ENCODE peak calls at places on chromosome 6, in six cellular contexts. G is mesenchymal stem cell; V is SK-N-SH; W is cardiac muscle cell; U is CD4-positive, alpha-beta T cell; C is A549. P is an unnamed sample.

GRCh38 chr6:33742837-33743236 is 3.9 kb downstream of the IP6K3 start:
- DNase-seq in V (no peak), W (no peak), U (no peak), C (no peak), G (no peak), P (no peak)

GRCh38 chr6:126380072-126380583 is 40.2 kb downstream of the CENPW start:
- DNase-seq in V (no peak), U (no peak), W (no peak), C (no peak), G (no peak), P (no peak)

GRCh38 chr6:37175332-37176267 is 5.6 kb downstream of the PIM1 start:
- DNase-seq in C (no peak), G (no peak), U (no peak), W (peak), V (no peak), P (no peak)

GRCh38 chr6:1335367-1336037 is 23.6 kb downstream of the FOXQ1 start:
- DNase-seq in G (peak), C (peak), U (no peak), V (no peak), W (peak), P (peak)

GRCh38 chr6:53192590-53193232 is 44.1 kb upstream of the GCM1 start:
- DNase-seq in G (no peak), V (no peak), C (no peak), U (no peak), W (peak), P (no peak)

GRCh38 chr6:30615958-30616810 is 859 bp downstream of the PPP1R10 start:
- DNase-seq in W (peak), G (peak), C (peak), V (no peak), U (peak), P (no peak)

GRCh38 chr6:12288844-12289654 is 1.1 kb upstream of the EDN1 start:
- DNase-seq in G (peak), V (peak), C (peak), U (peak), W (peak), P (no peak)

GRCh38 chr6:16947461-16948159 is 154.2 kb upstream of the STMND1 start:
- DNase-seq in G (peak), V (no peak), C (peak), U (no peak), W (peak), P (peak)

GRCh38 chr6:116268589-116269293 is 11.0 kb downstream of the TSPYL1 start:
- DNase-seq in G (peak), C (peak), W (peak), U (no peak), V (peak), P (no peak)
- H3K27ac ChIP-seq in G (no peak), C (no peak), W (no peak), U (peak), V (peak), P (peak)

DNA sequence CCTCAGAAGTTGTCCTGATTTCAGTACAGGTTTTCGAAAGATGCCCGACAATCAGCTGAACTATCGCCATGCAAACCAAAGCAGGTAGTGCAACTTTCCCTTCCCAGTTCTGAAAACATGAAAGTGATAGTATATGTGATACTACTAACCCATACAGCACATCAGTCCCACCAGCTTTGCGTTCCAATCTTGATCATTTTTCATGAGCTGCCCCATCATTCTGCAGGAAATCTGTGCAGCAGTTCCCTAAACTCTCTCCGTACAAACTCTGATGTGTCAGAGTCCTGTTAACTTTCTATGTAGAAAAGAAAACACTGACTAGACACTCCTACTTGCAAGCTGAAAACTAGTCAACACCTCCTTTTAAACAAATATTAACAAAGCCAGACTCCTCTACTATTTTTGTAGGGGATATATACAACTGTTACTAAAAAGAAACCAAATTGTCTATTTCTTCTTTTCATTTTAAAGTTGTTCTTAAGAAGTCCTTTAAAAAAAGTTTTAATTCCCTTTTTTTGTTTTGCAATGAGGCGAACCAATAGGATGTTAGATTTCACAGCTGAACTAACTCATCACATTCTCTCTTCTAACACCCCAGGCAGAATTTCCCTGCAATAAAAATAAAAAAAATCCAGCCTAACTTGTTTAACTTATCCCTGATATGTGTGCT is 99.6 kb upstream of the DST start:
- DNase-seq in U (no peak), C (no peak), G (no peak), W (peak), V (no peak), P (no peak)
- H3K27ac ChIP-seq in U (no peak), C (peak), G (peak), W (no peak), V (no peak), P (no peak)

GRCh38 chr6:35025241-35026188 is 115.6 kb downstream of the TCP11 start:
- DNase-seq in G (no peak), U (no peak), C (no peak), V (no peak), W (no peak), P (no peak)
- H3K27ac ChIP-seq in G (peak), U (no peak), C (no peak), V (no peak), W (no peak), P (peak)

DNA sequence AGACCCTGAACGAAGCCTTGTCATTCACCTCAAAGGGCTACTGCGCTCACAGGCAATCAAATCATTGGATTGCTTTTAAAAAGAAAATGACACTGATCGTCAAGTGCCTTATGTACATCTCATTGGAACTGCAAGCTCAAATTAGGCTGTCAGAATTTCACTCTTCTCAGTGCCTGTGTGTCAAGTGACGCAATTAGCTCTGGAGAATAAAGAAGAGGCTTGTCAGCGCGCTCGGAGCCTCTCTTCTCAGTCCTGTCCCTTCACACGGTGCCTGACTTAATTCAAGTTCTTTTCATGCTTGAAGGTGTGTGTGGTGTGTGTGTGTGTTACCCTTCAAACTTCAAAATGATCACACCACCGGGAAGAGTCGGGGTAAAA is 77.1 kb downstream of the C6orf118 start:
- DNase-seq in U (no peak), V (no peak), C (no peak), G (no peak), W (no peak), P (no peak)
- H3K27ac ChIP-seq in U (no peak), V (no peak), C (no peak), G (no peak), W (no peak), P (no peak)

GRCh38 chr6:105111093-105111492 is 68.7 kb downstream of the POPDC3 start:
- DNase-seq in U (no peak), C (no peak), W (no peak), G (no peak), V (no peak), P (no peak)

GRCh38 chr6:105108631-105109262 is 71.1 kb downstream of the POPDC3 start:
- DNase-seq in W (no peak), U (no peak), C (no peak), G (no peak), V (no peak), P (no peak)

GRCh38 chr6:105111871-105112270 is 67.9 kb downstream of the POPDC3 start:
- DNase-seq in G (no peak), C (no peak), V (no peak), W (no peak), U (no peak), P (no peak)

GRCh38 chr6:105112577-105112976 is 67.2 kb downstream of the POPDC3 start:
- DNase-seq in C (no peak), U (no peak), G (no peak), W (peak), V (no peak), P (no peak)

GRCh38 chr6:105109955-105110650 is 69.7 kb downstream of the POPDC3 start:
- DNase-seq in U (no peak), C (no peak), W (no peak), G (no peak), V (no peak), P (no peak)
- H3K27ac ChIP-seq in U (no peak), C (no peak), W (no peak), G (no peak), V (no peak), P (no peak)

GRCh38 chr6:46234700-46235099 is 63.9 kb upstream of the ENPP5 start:
- DNase-seq in W (no peak), V (no peak), U (no peak), C (no peak), G (no peak), P (no peak)
- H3K27ac ChIP-seq in W (no peak), V (no peak), U (no peak), C (no peak), G (no peak), P (no peak)

DNA sequence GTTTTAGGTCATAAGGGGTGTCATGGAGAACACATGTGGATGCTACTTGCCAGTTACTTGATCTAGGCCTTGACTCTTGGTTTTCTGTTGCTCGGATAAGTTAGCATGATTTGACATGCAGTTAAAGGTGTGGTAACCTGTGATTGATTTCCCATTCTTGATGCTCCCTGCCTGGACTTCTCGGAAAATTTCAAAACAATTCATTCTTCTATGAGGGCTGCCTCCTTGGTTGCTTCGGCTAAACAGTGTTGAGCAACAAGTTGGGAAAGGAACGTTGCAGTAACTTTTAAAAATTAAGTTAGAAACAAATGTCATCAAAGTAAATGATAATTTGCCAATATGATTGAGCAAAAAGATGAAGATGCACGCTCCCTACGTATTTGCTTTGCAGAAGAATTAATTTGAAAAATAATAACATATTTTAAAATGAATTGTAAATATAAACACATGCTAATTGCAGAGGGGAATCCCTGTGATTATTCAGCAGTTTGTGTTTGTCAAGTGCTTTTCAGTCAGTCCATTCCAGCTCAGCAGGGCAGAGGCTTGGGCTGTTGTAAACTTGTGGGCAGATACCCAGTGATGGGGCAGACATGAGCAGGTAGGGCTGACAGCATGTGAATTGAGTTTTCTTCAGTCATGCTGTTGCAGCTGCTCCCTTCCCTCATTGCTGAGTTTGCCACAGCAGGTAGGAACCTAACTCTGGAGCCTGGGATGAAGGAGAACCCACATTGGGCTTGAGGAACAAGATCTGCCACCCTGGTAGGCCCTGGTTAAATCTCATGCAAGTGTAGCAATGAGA is 110.2 kb downstream of the ESR1 start:
- DNase-seq in V (no peak), U (no peak), C (no peak), G (no peak), W (no peak), P (no peak)
- H3K27ac ChIP-seq in V (no peak), U (no peak), C (no peak), G (no peak), W (no peak), P (peak)

GRCh38 chr6:3389390-3390167 is 67.3 kb downstream of the SLC22A23 start:
- DNase-seq in W (peak), V (no peak), U (no peak), C (no peak), G (no peak), P (no peak)
- H3K27ac ChIP-seq in W (no peak), V (no peak), U (no peak), C (peak), G (no peak), P (peak)

DNA sequence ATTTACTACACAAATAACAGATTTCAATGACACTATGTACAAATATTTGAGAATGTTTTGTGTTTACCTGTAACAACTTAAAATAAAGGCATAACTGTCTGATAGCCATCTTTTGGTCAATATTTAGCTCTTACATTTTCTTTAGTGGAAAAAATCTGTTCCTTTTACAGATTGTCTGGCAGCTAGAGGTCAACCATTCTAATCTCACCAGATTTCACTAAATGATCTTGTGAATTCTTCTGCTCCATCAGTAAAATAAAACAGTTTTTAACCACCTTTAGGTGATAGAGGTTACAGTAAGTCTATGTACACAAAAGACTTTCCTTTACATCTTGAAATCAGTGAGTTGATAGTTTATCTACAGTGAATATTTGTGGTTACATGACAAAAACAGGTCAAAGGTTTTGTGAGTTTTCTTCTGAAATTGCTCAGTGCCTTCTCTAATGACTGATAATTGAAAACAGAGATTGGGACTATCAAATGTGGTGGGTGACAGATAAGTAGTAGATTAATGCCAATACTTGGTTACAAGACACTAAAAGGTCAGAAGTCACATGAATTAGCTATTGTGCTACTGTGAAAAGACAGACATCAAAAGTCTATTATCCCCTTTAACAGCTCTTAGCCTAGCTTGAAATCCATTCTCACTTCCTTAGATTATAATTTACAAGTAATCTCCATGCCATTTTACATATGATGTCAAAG is 47.4 kb downstream of the BMP5 start:
- DNase-seq in W (no peak), V (no peak), U (no peak), G (no peak), C (no peak), P (no peak)
- H3K27ac ChIP-seq in W (peak), V (no peak), U (no peak), G (no peak), C (no peak), P (no peak)

GRCh38 chr6:77458421-77458820 is 4.9 kb downstream of the HTR1B start:
- DNase-seq in U (no peak), C (no peak), G (no peak), V (no peak), W (no peak), P (no peak)
- H3K27ac ChIP-seq in U (no peak), C (no peak), G (no peak), V (no peak), W (no peak), P (no peak)

P was measured in epithelial cell of prostate.